ENCODE peak calls at places on chromosomes 2 and 18, in ten cellular contexts. U, E, N, Z, V, W, J, M, I and D are unnamed samples.

GRCh38 chr2:138922973-138923563 is 142.9 kb upstream of the NXPH2 start:
- DNase-seq in M (no peak), W (no peak), U (no peak), I (peak; percentile 15), E (no peak), J (peak; percentile 10), Z (no peak), V (no peak), N (peak; percentile 45), D (no peak)

GRCh38 chr2:220619525-220620267 is 952.4 kb downstream of the EPHA4 start:
- DNase-seq in N (no peak), V (no peak), Z (no peak), U (no peak), W (no peak), I (no peak), E (no peak), J (no peak), M (no peak), D (peak; percentile 35)

GRCh38 chr2:100895402-100895801 is 75.5 kb downstream of the NPAS2 start:
- DNase-seq in V (no peak), Z (no peak), U (no peak), M (no peak), J (no peak), N (no peak), E (no peak), W (peak; percentile 82), I (peak; percentile 79), D (no peak)

GRCh38 chr2:36416370-36417165 is 61.0 kb downstream of the CRIM1 start:
- DNase-seq in N (no peak), J (no peak), E (no peak), M (no peak), I (peak; percentile 14), U (no peak), Z (no peak), W (peak; percentile 48), V (no peak), D (no peak)

GRCh38 chr2:152036611-152037469 is 62.0 kb downstream of the CACNB4 start:
- DNase-seq in W (peak; percentile 42), I (peak; percentile 91), E (peak; percentile 74), U (peak; percentile 67), N (peak; percentile 76), M (peak; percentile 78), Z (peak; percentile 31), V (peak; percentile 53), J (no peak), D (no peak)

GRCh38 chr18:78731423-78732032 is 248.1 kb upstream of the SALL3 start:
- DNase-seq in Z (no peak), V (no peak), U (no peak), E (no peak), N (no peak), I (no peak), M (no peak), J (no peak), W (no peak), D (no peak)

GRCh38 chr2:43005211-43005974 is 213.0 kb upstream of the HAAO start:
- DNase-seq in M (no peak), J (no peak), W (no peak), N (no peak), E (no peak), V (no peak), I (peak; percentile 83), Z (no peak), U (no peak), D (peak; percentile 48)

GRCh38 chr2:229922449-229923386 is at the start of gene FBXO36:
- DNase-seq in N (peak; percentile 76), M (peak; percentile 88), U (peak; percentile 88), I (peak; percentile 91), J (no peak), E (peak; percentile 83), W (peak; percentile 91), V (peak; percentile 76), Z (peak; percentile 88), D (peak; percentile 7)

GRCh38 chr2:36695746-36696415 is 626 bp upstream of the VIT start:
- DNase-seq in W (no peak), M (no peak), E (no peak), V (no peak), I (peak; percentile 16), U (no peak), N (no peak), Z (no peak), J (no peak), D (no peak)

GRCh38 chr2:68737717-68738116 is 3.1 kb downstream of the ARHGAP25 start:
- DNase-seq in V (no peak), U (no peak), Z (no peak), M (no peak), I (peak; percentile 17), N (no peak), E (no peak), W (no peak), J (no peak), D (no peak)

GRCh38 chr2:55590810-55591440 is 26.5 kb downstream of the PPP4R3B start:
- DNase-seq in V (no peak), N (peak; percentile 38), J (no peak), E (no peak), I (no peak), Z (no peak), M (no peak), U (no peak), W (no peak), D (peak; percentile 41)

GRCh38 chr2:3500326-3500899 is 18.9 kb downstream of the ADI1 start:
- DNase-seq in J (no peak), E (no peak), M (no peak), W (no peak), V (no peak), I (no peak), Z (no peak), U (no peak), N (no peak), D (no peak)

GRCh38 chr2:144322379-144322778 is 197.5 kb downstream of the ZEB2 start:
- DNase-seq in N (no peak), U (no peak), W (no peak), Z (no peak), V (no peak), M (no peak), E (no peak), J (no peak), I (no peak), D (no peak)

GRCh38 chr2:191835539-191836350 is 11.1 kb downstream of the CAVIN2 start:
- DNase-seq in W (no peak), N (peak; percentile 60), V (no peak), I (no peak), U (no peak), E (no peak), Z (no peak), J (no peak), M (peak; percentile 58), D (no peak)

GRCh38 chr2:98743835-98744234 is 12.9 kb upstream of the MGAT4A start:
- DNase-seq in W (no peak), N (no peak), U (no peak), M (no peak), V (no peak), Z (no peak), E (no peak), J (no peak), I (no peak), D (no peak)

GRCh38 chr2:10045561-10046355 is 2.4 kb downstream of the KLF11 start:
- DNase-seq in M (no peak), U (no peak), E (no peak), W (peak; percentile 54), V (no peak), Z (no peak), I (no peak), N (no peak), J (no peak), D (no peak)

GRCh38 chr2:187338679-187339121 is 109.4 kb downstream of the CALCRL start:
- DNase-seq in U (no peak), Z (no peak), M (peak; percentile 16), V (no peak), W (peak; percentile 21), N (peak; percentile 46), J (no peak), E (no peak), I (no peak), D (no peak)

GRCh38 chr2:28488083-28488482 is 7.8 kb upstream of the PLB1 start:
- DNase-seq in M (no peak), Z (no peak), J (no peak), W (no peak), I (no peak), E (no peak), U (no peak), N (no peak), V (no peak), D (no peak)

GRCh38 chr2:100699131-100699530 is 120.8 kb upstream of the NPAS2 start:
- DNase-seq in W (no peak), N (no peak), V (no peak), I (no peak), M (no peak), Z (no peak), U (no peak), E (no peak), J (no peak), D (no peak)

GRCh38 chr2:59190518-59190917 is 949.4 kb upstream of the FANCL start:
- DNase-seq in J (no peak), U (no peak), M (no peak), E (no peak), W (no peak), Z (no peak), V (no peak), N (no peak), I (no peak), D (no peak)

GRCh38 chr2:69082430-69082997 is 69.5 kb downstream of the ANTXR1 start:
- DNase-seq in W (peak; percentile 48), N (peak; percentile 85), E (no peak), I (no peak), J (peak; percentile 71), V (peak; percentile 33), M (no peak), U (no peak), Z (no peak), D (peak; percentile 68)

GRCh38 chr2:63658176-63658968 is 69.6 kb downstream of the MDH1 start:
- DNase-seq in J (no peak), M (no peak), I (no peak), N (no peak), V (no peak), U (no peak), E (no peak), W (no peak), Z (no peak), D (no peak)

GRCh38 chr2:96685285-96685591 is 42.7 kb downstream of the FER1L5 start:
- DNase-seq in V (no peak), M (no peak), J (no peak), W (no peak), Z (no peak), N (no peak), I (no peak), E (no peak), U (no peak), D (no peak)

GRCh38 chr2:164803772-164804466 is 37.7 kb downstream of the COBLL1 start:
- DNase-seq in M (no peak), J (no peak), W (no peak), V (no peak), N (no peak), Z (no peak), U (no peak), E (no peak), I (no peak), D (no peak)

GRCh38 chr2:227164745-227165350 is 424 bp downstream of the COL4A3 start:
- DNase-seq in V (no peak), W (peak; percentile 53), N (peak; percentile 37), I (no peak), U (no peak), E (no peak), Z (no peak), J (no peak), M (peak; percentile 45), D (no peak)

GRCh38 chr2:179181002-179181401 is 83.6 kb downstream of the SESTD1 start:
- DNase-seq in W (no peak), I (no peak), V (no peak), M (no peak), J (no peak), E (no peak), N (no peak), U (no peak), Z (no peak), D (no peak)

GRCh38 chr2:239692348-239692747 is 291.5 kb upstream of the HDAC4 start:
- DNase-seq in N (no peak), Z (no peak), E (no peak), M (no peak), J (no peak), W (no peak), V (no peak), I (peak; percentile 53), U (no peak), D (no peak)

GRCh38 chr2:54073796-54074195 is 41.6 kb upstream of the ACYP2 start:
- DNase-seq in U (no peak), J (no peak), E (no peak), W (no peak), Z (no peak), V (no peak), I (no peak), N (peak; percentile 9), M (no peak), D (peak; percentile 71)